ENCODE peak calls at places on chromosome 7, in ten cellular contexts. G, F, I, H, N, B, Z, W, C and T are unnamed samples.

GRCh38 chr7:7769712-7770111 is 51.3 kb upstream of the RPA3 start:
- DNase-seq in N (no peak), I (no peak), W (no peak), F (no peak), Z (no peak), H (no peak), C (no peak), G (no peak), B (no peak), T (no peak)

GRCh38 chr7:108080094-108080656 is 50.0 kb downstream of the LAMB4 start:
- DNase-seq in H (no peak), F (no peak), B (no peak), I (no peak), N (no peak), W (no peak), G (no peak), C (no peak), Z (no peak), T (no peak)

GRCh38 chr7:21426286-21426957 is 1.5 kb upstream of the SP4 start:
- DNase-seq in H (peak), C (no peak), G (peak), I (no peak), Z (no peak), W (no peak), F (no peak), N (peak), B (peak), T (peak)

GRCh38 chr7:142365410-142365842 is 107.6 kb upstream of the PRSS58 start:
- DNase-seq in I (no peak), G (no peak), B (no peak), F (no peak), H (no peak), C (no peak), Z (no peak), N (peak), W (no peak), T (peak)

GRCh38 chr7:92751902-92752901 is 84.2 kb downstream of the CDK6 start:
- DNase-seq in Z (peak), C (no peak), F (no peak), G (peak), B (no peak), I (no peak), H (peak), N (peak), W (no peak), T (peak)

GRCh38 chr7:51242881-51243518 is 73.6 kb downstream of the COBL start:
- DNase-seq in F (no peak), Z (no peak), C (no peak), W (no peak), B (no peak), G (no peak), H (no peak), N (no peak), I (no peak), T (no peak)

GRCh38 chr7:43648725-43649406 is 66.0 kb downstream of the STK17A start:
- DNase-seq in F (no peak), H (no peak), B (peak), N (peak), C (no peak), Z (peak), W (no peak), G (peak), I (no peak), T (peak)

GRCh38 chr7:119706608-119707007 is 566.4 kb upstream of the KCND2 start:
- DNase-seq in C (no peak), G (no peak), F (no peak), W (no peak), N (no peak), Z (no peak), I (no peak), H (no peak), B (no peak), T (no peak)

GRCh38 chr7:103380395-103381191 is 33.1 kb downstream of the PSMC2 start:
- DNase-seq in F (no peak), Z (peak), W (no peak), B (no peak), C (no peak), I (no peak), N (no peak), G (no peak), H (no peak), T (no peak)

GRCh38 chr7:54015251-54015650 is 526.9 kb upstream of the VSTM2A start:
- DNase-seq in H (no peak), B (no peak), N (peak), W (no peak), F (no peak), Z (no peak), C (no peak), I (no peak), G (no peak), T (peak)

GRCh38 chr7:5117095-5117970 is 71.7 kb downstream of the RBAK start:
- DNase-seq in F (no peak), Z (no peak), W (no peak), G (no peak), N (no peak), H (peak), C (no peak), B (no peak), I (no peak), T (no peak)

GRCh38 chr7:94190599-94191061 is 186.5 kb upstream of the BET1 start:
- DNase-seq in I (no peak), F (no peak), W (no peak), Z (peak), B (no peak), G (peak), H (peak), N (peak), C (no peak), T (peak)

GRCh38 chr7:147509859-147510542 is 1080.6 kb upstream of the C7orf33 start:
- DNase-seq in G (peak), B (no peak), W (no peak), F (no peak), Z (no peak), I (no peak), C (no peak), N (peak), H (peak), T (peak)

GRCh38 chr7:92729172-92729571 is 107.2 kb downstream of the CDK6 start:
- DNase-seq in G (no peak), I (no peak), Z (no peak), F (no peak), H (no peak), B (no peak), W (no peak), C (no peak), N (no peak), T (no peak)

GRCh38 chr7:68272507-68272906 is 1275.9 kb downstream of the TYW1 start:
- DNase-seq in Z (no peak), F (no peak), H (no peak), B (no peak), N (no peak), W (no peak), G (no peak), C (no peak), I (no peak), T (no peak)

GRCh38 chr7:46672861-46673260 is 751.8 kb upstream of the IGFBP3 start:
- DNase-seq in N (no peak), C (no peak), B (no peak), F (no peak), I (no peak), Z (no peak), H (no peak), W (no peak), G (peak), T (no peak)

GRCh38 chr7:92624298-92624996 is 34.3 kb upstream of the FAM133B start:
- DNase-seq in Z (no peak), H (no peak), I (no peak), W (no peak), C (no peak), B (no peak), N (no peak), G (no peak), F (no peak), T (no peak)

GRCh38 chr7:98360221-98361124 is 40.4 kb downstream of the BAIAP2L1 start:
- DNase-seq in G (no peak), N (no peak), C (no peak), H (no peak), F (peak), I (no peak), Z (no peak), W (no peak), B (no peak), T (no peak)

GRCh38 chr7:67343114-67343513 is 346.5 kb downstream of the TYW1 start:
- DNase-seq in N (no peak), C (no peak), Z (no peak), G (no peak), B (no peak), H (no peak), F (no peak), W (no peak), I (no peak), T (no peak)

GRCh38 chr7:91784469-91784868 is 96.0 kb downstream of the MTERF1 start:
- DNase-seq in W (no peak), H (peak), C (no peak), N (peak), I (peak), G (peak), F (no peak), B (no peak), Z (peak), T (peak)

GRCh38 chr7:2729893-2730716 is 42.1 kb downstream of the AMZ1 start:
- DNase-seq in B (no peak), W (peak), F (no peak), N (no peak), C (no peak), H (no peak), Z (no peak), I (no peak), G (peak), T (no peak)

GRCh38 chr7:91089382-91089963 is 174.8 kb upstream of the FZD1 start:
- DNase-seq in W (no peak), H (no peak), I (peak), Z (no peak), N (peak), F (no peak), C (no peak), B (no peak), G (peak), T (peak)

GRCh38 chr7:137443616-137444015 is 100.1 kb upstream of the PTN start:
- DNase-seq in N (peak), B (no peak), C (no peak), H (peak), F (no peak), I (no peak), G (peak), W (no peak), Z (no peak), T (peak)

GRCh38 chr7:133730360-133730759 is 396.8 kb upstream of the LRGUK start:
- DNase-seq in Z (no peak), F (no peak), W (no peak), H (no peak), G (peak), I (no peak), C (no peak), N (no peak), B (no peak), T (no peak)

DNA sequence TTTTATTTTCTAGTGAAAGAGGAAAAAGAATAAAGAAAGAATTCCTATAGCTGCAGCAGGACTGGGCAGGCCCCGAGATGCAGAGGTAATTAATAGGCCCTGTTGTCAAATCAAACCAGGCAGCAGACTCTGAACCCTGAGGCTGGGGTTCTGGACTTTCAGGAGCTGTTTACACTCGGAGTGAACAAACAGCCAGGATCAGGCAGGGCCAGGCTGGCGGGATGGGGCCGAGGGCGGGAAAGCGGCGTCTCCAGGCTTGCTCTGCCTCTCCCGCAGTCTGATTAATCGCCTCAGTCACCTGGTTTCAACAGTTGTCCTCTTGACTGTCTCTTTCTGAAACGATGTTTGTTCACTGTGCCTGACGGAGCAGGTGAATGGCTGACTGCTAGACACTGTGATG is 675.4 kb upstream of the FOXK1 start:
- DNase-seq in N (peak), B (no peak), F (no peak), I (peak), H (no peak), G (no peak), W (no peak), C (no peak), Z (no peak), T (peak)
- H3K4me3 ChIP-seq in N (no peak), B (no peak), F (no peak), I (no peak), H (peak), G (no peak), W (no peak), C (no peak), Z (no peak), T (no peak)

DNA sequence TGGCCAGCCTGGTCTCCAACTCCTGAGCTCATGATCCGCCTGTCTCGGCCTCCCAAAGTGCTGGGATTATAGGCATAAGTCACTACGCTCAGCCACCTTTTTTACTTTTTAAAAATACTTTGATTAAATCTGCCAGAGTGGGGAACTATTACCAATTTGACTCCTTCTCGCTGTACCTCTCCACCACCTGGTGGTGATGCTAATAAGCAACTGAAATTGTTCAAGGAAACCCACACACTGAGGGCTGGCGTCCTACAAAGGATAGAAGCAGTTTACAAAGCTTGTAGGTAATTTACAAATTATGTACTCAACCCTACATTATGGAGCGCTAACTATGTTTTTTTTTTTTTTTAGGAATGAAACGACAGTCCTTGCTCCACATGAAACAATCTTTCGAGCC is 111.1 kb downstream of the CPED1 start:
- DNase-seq in C (no peak), W (no peak), I (no peak), Z (no peak), B (no peak), H (no peak), N (no peak), F (no peak), G (no peak), T (no peak)
- TF ChIP-seq CTCF in C (no peak), W (no peak), I (peak), Z (peak), B (no peak), H (peak), N (no peak), F (no peak), G (no peak), T (no peak)

GRCh38 chr7:127532151-127532550 is 53.2 kb downstream of the GCC1 start:
- DNase-seq in H (no peak), F (no peak), Z (no peak), W (no peak), G (no peak), C (no peak), N (no peak), I (no peak), B (no peak), T (no peak)

GRCh38 chr7:127532736-127533135 is 52.7 kb downstream of the GCC1 start:
- DNase-seq in I (no peak), N (no peak), Z (no peak), C (no peak), W (no peak), H (no peak), F (no peak), B (no peak), G (no peak), T (no peak)

GRCh38 chr7:127535546-127536425 is 49.6 kb downstream of the GCC1 start:
- DNase-seq in B (no peak), Z (no peak), W (no peak), C (no peak), H (no peak), I (no peak), N (no peak), G (no peak), F (no peak), T (no peak)

GRCh38 chr7:127534636-127535035 is 50.8 kb downstream of the GCC1 start:
- DNase-seq in I (no peak), B (no peak), G (no peak), N (no peak), W (no peak), F (no peak), H (no peak), C (no peak), Z (no peak), T (no peak)

GRCh38 chr7:127536426-127537152 is 48.8 kb downstream of the GCC1 start:
- DNase-seq in C (no peak), W (no peak), G (peak), N (no peak), I (no peak), Z (no peak), F (no peak), B (no peak), H (peak), T (peak)
- H3K4me3 ChIP-seq in C (peak), W (no peak), G (peak), N (no peak), I (no peak), Z (peak), F (no peak), B (no peak), H (peak), T (peak)

DNA sequence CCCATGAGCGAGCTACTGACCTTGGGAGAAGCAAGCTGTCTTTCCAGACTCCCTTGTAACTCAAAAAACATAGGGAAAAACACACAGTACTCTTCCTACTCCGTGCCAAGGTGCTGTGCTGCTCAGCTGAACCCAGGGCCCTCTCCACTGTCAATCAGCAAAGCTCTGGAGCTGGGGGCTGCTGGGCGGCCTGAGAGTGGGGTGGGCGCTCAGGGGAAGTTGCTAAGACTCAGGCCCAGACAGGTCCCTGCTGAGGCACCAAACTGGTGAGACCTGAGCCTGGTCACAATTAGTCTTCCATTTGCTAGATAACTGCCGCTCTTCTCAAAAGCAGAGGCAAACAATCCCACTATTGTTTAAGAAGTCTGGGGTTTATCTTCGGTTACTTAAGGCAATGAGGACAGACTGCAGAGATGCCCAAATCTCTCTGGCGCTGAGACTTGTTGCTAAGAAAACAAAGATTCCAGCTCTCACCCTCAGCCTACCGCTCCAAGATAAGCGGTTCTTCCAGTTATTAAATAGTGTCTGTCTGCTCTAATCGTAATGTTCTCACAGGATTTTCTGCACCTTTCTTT is 22.0 kb downstream of the STEAP1B start:
- DNase-seq in H (no peak), C (no peak), B (no peak), G (no peak), F (no peak), I (no peak), N (no peak), Z (no peak), W (no peak), T (no peak)
- TF ChIP-seq CTCF in H (no peak), C (no peak), B (no peak), G (no peak), F (no peak), I (no peak), N (no peak), Z (no peak), W (no peak), T (no peak)

GRCh38 chr7:157306836-157307533 is 29.8 kb upstream of the DNAJB6 start:
- DNase-seq in W (no peak), N (no peak), Z (no peak), C (no peak), H (peak), B (no peak), F (no peak), G (no peak), I (no peak), T (no peak)
- H3K4me3 ChIP-seq in W (no peak), N (no peak), Z (no peak), C (no peak), H (no peak), B (no peak), F (no peak), G (no peak), I (no peak), T (no peak)

DNA sequence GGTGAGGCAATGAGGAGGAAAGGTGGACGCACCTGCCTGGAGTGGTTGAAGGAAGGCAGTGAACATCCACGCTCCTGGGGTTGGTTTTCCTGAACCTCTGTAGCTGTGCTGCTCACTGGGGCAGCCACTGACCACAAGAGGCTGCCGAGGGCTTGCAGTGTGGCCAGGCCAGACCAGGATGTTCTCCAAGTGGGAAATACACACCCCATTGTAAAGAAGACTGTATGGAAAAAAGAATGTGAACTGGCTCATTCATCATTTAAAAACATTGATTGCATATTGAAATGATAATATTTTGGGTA is 107.6 kb downstream of the SNX10 start:
- DNase-seq in B (no peak), G (peak), I (no peak), Z (no peak), F (peak), N (no peak), W (no peak), H (peak), C (no peak), T (no peak)
- TF ChIP-seq CTCF in B (no peak), G (peak), I (peak), Z (no peak), F (no peak), N (no peak), W (peak), H (peak), C (no peak), T (no peak)

DNA sequence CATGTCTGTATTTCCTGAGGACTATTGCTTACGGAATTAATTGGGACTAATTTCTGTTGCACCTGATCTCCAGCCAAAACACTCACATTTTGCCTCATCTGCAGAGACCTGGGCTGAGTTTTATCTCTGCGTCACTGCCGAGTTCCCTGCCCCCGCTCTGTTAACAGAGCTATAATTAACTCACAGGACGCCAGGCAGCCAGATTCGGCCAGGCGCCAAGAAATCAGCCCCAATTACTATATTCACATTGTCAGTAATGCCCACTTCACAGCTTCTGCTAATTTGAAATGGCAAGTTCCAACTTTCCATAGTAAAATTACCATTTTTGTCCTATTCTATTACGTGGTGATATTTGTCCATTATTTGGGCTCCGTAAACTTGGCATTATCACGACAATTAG is 130.5 kb downstream of the CUX1 start:
- DNase-seq in W (peak), C (no peak), I (no peak), H (no peak), F (no peak), N (no peak), Z (no peak), G (no peak), B (no peak), T (no peak)
- H3K4me3 ChIP-seq in W (peak), C (no peak), I (no peak), H (no peak), F (no peak), N (no peak), Z (no peak), G (no peak), B (no peak), T (no peak)

GRCh38 chr7:25726180-25726579 is 425.8 kb upstream of the NFE2L3 start:
- DNase-seq in F (no peak), W (no peak), C (no peak), I (no peak), Z (no peak), H (no peak), G (no peak), B (no peak), N (no peak), T (no peak)
- TF ChIP-seq CTCF in F (no peak), W (no peak), C (no peak), I (no peak), Z (no peak), H (no peak), G (no peak), B (no peak), N (no peak), T (no peak)